ENCODE peak calls at places on chromosome 22, in eight cellular contexts. N, G, H, V, L, D, J and E are unnamed samples.

GRCh38 chr22:30859714-30860095 is 108.9 kb downstream of the MORC2 start:
- DNase-seq in N (no peak), G (peak; percentile 11), H (no peak), V (no peak), L (no peak), D (no peak), J (peak; percentile 37), E (no peak)

GRCh38 chr22:40407021-40407761 is 36.8 kb downstream of the SGSM3 start:
- DNase-seq in N (no peak), G (no peak), H (no peak), V (no peak), L (no peak), D (no peak), J (peak; percentile 41), E (no peak)

GRCh38 chr22:40817737-40818136 is 1.4 kb downstream of the SLC25A17 start:
- DNase-seq in N (no peak), G (no peak), H (no peak), V (no peak), L (no peak), D (no peak), J (no peak), E (peak; percentile 20)

GRCh38 chr22:47176573-47177333 is 414.3 kb downstream of the TBC1D22A start:
- DNase-seq in N (no peak), G (peak; percentile 31), H (peak; percentile 15), V (no peak), L (no peak), D (no peak), J (peak; percentile 35), E (no peak)

GRCh38 chr22:38172016-38172431 is 9.6 kb downstream of the PLA2G6 start:
- DNase-seq in N (no peak), G (no peak), H (no peak), V (no peak), L (no peak), D (no peak), J (no peak), E (no peak)

GRCh38 chr22:19959043-19959586 is 17.5 kb upstream of the TXNRD2 start:
- DNase-seq in N (no peak), G (peak; percentile 95), H (peak; percentile 89), V (peak; percentile 81), L (no peak), D (no peak), J (peak; percentile 76), E (peak; percentile 62)

GRCh38 chr22:38208549-38209097 is 6.8 kb downstream of the MAFF start:
- DNase-seq in N (no peak), G (no peak), H (no peak), V (no peak), L (no peak), D (no peak), J (no peak), E (no peak)

GRCh38 chr22:18085188-18085587 is 7.4 kb downstream of the PEX26 start:
- DNase-seq in N (no peak), G (no peak), H (no peak), V (no peak), L (no peak), D (no peak), J (no peak), E (no peak)

GRCh38 chr22:30565341-30565740 is 9.1 kb downstream of the GAL3ST1 start:
- DNase-seq in N (no peak), G (no peak), H (no peak), V (no peak), L (no peak), D (no peak), J (no peak), E (no peak)

GRCh38 chr22:24427500-24428164 is at the start of gene ADORA2A:
- DNase-seq in N (no peak), G (no peak), H (no peak), V (peak; percentile 44), L (no peak), D (peak; percentile 77), J (no peak), E (no peak)

GRCh38 chr22:26656896-26657851 is at the start of gene MIAT:
- DNase-seq in N (no peak), G (peak; percentile 72), H (no peak), V (no peak), L (no peak), D (no peak), J (no peak), E (peak; percentile 76)

GRCh38 chr22:46576556-46577351 is 39.3 kb upstream of the CELSR1 start:
- DNase-seq in N (no peak), G (no peak), H (peak; percentile 74), V (peak; percentile 45), L (peak; percentile 58), D (peak; percentile 66), J (no peak), E (peak; percentile 54)

GRCh38 chr22:19882446-19883381 is 28.0 kb upstream of the GNB1L start:
- DNase-seq in N (no peak), G (no peak), H (peak; percentile 15), V (no peak), L (no peak), D (no peak), J (no peak), E (no peak)

GRCh38 chr22:30891781-30892180 is 76.8 kb downstream of the MORC2 start:
- DNase-seq in N (no peak), G (no peak), H (no peak), V (no peak), L (no peak), D (no peak), J (no peak), E (no peak)

GRCh38 chr22:29883045-29883830 is at the start of gene MTMR3:
- DNase-seq in N (peak; percentile 91), G (peak; percentile 95), H (peak; percentile 98), V (peak; percentile 92), L (peak; percentile 38), D (peak; percentile 92), J (peak; percentile 93), E (peak; percentile 98)

DNA sequence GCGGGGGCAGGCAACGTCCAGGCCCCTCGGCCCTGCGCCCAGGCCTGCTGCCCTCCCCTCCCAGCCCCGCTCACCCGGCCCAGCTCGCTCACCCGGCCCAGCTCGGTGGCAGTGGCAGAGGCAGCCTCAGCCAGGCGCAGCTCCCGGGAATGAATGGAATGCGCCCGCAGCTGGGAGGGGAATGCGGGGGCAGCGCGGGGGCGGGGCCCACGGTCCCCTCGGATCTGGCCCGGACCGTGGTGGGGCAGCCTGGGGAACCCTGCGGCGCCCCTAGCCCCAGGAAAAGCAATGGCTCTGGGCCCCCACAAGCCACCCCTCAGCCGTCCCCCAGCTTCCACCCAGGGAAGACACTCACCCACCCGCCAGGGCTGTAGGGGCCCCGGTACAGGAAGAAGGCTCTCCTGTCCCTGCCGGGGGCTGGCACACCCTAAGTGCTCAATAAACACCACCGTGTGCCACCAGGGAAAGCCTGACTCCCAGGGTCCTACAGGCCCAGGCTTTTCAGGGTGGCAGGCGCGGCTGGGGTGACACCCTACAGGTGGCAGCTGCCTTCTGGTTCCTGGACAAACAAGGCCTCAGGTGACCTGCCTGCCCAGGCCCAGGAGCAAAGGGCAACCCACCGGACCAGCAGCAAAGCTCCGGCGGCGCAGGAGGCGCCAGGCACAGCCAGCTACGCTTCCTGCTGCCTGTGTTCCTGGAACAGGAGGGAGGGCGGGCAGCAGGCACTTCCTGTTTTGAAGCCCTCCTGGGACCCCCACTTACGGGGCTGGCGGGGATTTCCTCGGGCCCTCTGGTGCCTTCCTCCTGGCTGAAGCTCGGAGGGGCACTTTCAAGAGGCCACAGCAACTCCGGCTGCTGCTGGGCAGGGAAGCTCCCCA is 13.8 kb downstream of the PLXNB2 start:
- DNase-seq in N (no peak), G (no peak), H (peak; percentile 71), V (peak; percentile 80), L (peak; percentile 72), D (peak; percentile 59), J (peak; percentile 78), E (no peak)
- TF ChIP-seq POLR2A in N (no peak), G (no peak), H (no peak), V (no peak), L (peak; percentile 31), D (no peak), J (no peak), E (no peak)

DNA sequence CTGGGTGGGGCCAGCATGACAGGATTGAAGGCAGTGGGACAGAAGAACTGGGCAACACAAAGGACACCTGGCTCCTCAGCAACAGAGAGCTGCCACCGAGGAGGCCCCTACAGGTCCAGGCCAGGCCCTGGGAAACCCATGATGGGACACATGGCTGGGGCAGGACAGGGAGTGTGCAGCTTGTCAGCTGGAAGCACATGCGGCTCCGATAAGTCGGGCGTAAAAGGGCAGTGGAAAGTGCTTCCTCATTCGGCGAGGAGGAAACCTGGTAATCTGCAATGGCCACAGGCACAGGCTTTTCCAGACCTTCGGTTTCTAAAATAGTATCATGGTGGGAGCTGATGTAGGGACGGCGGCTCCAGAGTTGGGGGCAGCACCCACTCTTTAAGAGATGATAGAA is 16.5 kb downstream of the GNAZ start:
- DNase-seq in N (no peak), G (no peak), H (no peak), V (no peak), L (no peak), D (no peak), J (no peak), E (peak; percentile 53)
- TF ChIP-seq POLR2A in N (no peak), G (no peak), H (no peak), V (no peak), L (no peak), D (no peak), J (no peak), E (no peak)

DNA sequence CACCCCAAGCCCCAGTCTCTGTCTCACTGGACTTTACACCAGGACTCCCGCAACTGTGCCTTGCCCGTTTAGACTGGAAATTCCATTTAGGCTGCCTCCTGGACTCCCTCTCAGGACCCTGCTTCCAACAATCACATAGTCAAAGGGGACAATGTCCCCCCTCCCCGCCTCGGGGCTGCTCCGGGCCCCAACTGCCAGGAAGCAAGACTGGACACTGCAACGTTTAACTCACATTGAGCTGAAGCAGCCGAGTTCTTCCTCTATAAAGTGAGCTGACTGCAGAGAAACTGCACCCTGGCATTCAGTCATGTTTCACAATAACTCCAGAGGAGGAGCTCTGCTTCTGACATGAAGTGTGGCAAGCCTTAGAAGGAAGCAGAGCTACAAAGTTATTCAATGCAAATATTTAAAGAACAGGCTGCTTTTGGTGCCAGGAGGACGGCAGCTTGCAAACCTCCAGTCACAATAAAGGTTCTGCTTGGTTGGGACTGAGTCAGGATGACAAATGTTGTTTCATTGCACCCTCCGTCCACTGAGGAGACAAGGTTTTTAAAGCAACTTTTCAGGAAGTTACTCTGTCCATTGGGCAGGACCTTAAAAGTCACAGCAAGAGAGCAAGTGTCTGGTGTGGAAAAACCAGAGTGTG is 19.9 kb downstream of the PACSIN2 start:
- DNase-seq in N (peak; percentile 76), G (peak; percentile 82), H (no peak), V (peak; percentile 94), L (no peak), D (peak; percentile 95), J (no peak), E (peak; percentile 17)
- TF ChIP-seq POLR2A in N (no peak), G (peak; percentile 77), H (no peak), V (peak; percentile 73), L (no peak), D (no peak), J (peak; percentile 13), E (no peak)

GRCh38 chr22:23213581-23214341 is 33.5 kb downstream of the BCR start:
- DNase-seq in N (no peak), G (no peak), H (no peak), V (no peak), L (no peak), D (no peak), J (no peak), E (no peak)
- TF ChIP-seq POLR2A in N (no peak), G (no peak), H (no peak), V (no peak), L (no peak), D (no peak), J (no peak), E (no peak)